ENCODE peak calls at places on chromosomes 16 and 17, in four cellular contexts. W, K, P and D are unnamed samples. For H3K4me1, the result is how much of the 10 kb centered on the place peaks cover.

GRCh38 chr17:80585880-80586279 is 41.2 kb downstream of the RPTOR start:
- DNase-seq in W (no peak), K (no peak), P (no peak), D (no peak)

GRCh38 chr16:2782583-2783351 is 4.6 kb downstream of the PRSS33 start:
- DNase-seq in W (peak), K (no peak), P (no peak), D (no peak)

GRCh38 chr17:57528084-57528451 is 217.0 kb downstream of the CCDC182 start:
- DNase-seq in W (no peak), K (peak), P (no peak), D (no peak)

GRCh38 chr16:2779978-2780898 is 3.2 kb upstream of the ELOB start:
- DNase-seq in W (peak), K (no peak), P (no peak), D (no peak)

GRCh38 chr16:27237229-27238015 is 31.1 kb downstream of the NSMCE1 start:
- DNase-seq in W (peak), K (peak), P (peak), D (no peak)

GRCh38 chr16:10929853-10930754 is 12.2 kb downstream of the DEXI start:
- DNase-seq in W (no peak), K (peak), P (no peak), D (no peak)

GRCh38 chr16:27193300-27193990 is 9.9 kb upstream of the KDM8 start:
- DNase-seq in W (no peak), K (no peak), P (no peak), D (no peak)

GRCh38 chr17:50257574-50258224 is 16.6 kb upstream of the TMEM92 start:
- DNase-seq in W (peak), K (no peak), P (no peak), D (no peak)

GRCh38 chr16:64253525-64253924 is 868.3 kb downstream of the CDH11 start:
- DNase-seq in W (no peak), K (no peak), P (no peak), D (no peak)

DNA sequence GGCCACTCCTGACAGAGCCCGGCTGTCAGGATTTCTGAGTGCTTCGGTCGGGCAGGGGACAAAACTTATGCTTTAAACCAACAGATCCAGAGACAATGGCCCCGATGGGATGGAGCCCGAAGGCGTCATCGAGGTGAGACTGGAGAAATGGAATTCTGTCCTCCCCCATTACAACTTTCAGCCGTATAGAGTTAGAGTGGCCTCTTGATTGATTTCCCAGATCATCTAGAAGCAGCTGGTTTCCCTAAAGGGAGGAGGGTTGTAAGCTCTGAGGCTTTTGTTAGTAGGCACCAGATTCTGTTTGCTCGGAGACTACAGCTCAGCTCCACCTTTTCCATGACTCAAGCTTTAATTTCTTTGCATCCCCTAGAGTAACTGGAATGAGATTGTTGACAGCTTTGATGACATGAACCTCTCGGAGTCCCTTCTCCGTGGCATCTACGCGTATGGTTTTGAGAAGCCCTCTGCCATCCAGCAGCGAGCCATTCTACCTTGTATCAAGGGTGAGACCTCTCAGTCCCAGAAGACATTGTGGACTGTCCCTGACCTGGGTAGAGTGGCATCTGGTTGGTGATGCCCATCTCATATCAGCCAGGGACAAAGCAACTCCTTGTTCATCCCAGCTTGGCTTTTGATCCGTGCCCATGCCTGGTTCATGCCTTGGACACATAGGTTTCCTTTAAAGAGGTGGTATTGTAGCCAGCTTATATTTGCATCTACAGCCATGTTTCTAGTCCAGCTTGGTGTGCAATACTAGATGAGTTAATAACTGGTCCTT is 5.1 kb upstream of the CD68 start:
- DNase-seq in W (no peak), K (no peak), P (no peak), D (no peak)
- H3K4me1 ChIP-seq in W (under half), K (under half), P (half or more), D (under half)

GRCh38 chr17:63365366-63366237 is 80.5 kb downstream of the CYB561 start:
- DNase-seq in W (no peak), K (no peak), P (no peak), D (no peak)
- TF ChIP-seq EP300 in W (no peak), K (no peak), P (no peak), D (no peak)

GRCh38 chr17:76141212-76142043 is at the start of gene FOXJ1:
- DNase-seq in W (peak), K (peak), P (peak), D (peak)

GRCh38 chr17:76142044-76143041 is 1.3 kb upstream of the FOXJ1 start:
- DNase-seq in W (peak), K (no peak), P (no peak), D (peak)

GRCh38 chr17:76139801-76140660 is 1.0 kb downstream of the FOXJ1 start:
- DNase-seq in W (no peak), K (peak), P (no peak), D (no peak)

GRCh38 chr17:76139261-76139752 is 1.7 kb downstream of the FOXJ1 start:
- DNase-seq in W (no peak), K (no peak), P (no peak), D (no peak)

GRCh38 chr17:76140661-76141211 is 309 bp downstream of the FOXJ1 start:
- DNase-seq in W (no peak), K (no peak), P (no peak), D (no peak)
- H3K4me1 ChIP-seq in W (under half), K (under half), P (under half), D (under half)

GRCh38 chr17:2819921-2820501 is 23.8 kb downstream of the RAP1GAP2 start:
- DNase-seq in W (no peak), K (no peak), P (no peak), D (no peak)

GRCh38 chr17:2814049-2814448 is 17.8 kb downstream of the RAP1GAP2 start:
- DNase-seq in W (no peak), K (no peak), P (no peak), D (no peak)

GRCh38 chr17:2816688-2817087 is 20.4 kb downstream of the RAP1GAP2 start:
- DNase-seq in W (no peak), K (no peak), P (no peak), D (no peak)

GRCh38 chr17:2815781-2816185 is 19.5 kb downstream of the RAP1GAP2 start:
- DNase-seq in W (no peak), K (no peak), P (peak), D (no peak)

DNA sequence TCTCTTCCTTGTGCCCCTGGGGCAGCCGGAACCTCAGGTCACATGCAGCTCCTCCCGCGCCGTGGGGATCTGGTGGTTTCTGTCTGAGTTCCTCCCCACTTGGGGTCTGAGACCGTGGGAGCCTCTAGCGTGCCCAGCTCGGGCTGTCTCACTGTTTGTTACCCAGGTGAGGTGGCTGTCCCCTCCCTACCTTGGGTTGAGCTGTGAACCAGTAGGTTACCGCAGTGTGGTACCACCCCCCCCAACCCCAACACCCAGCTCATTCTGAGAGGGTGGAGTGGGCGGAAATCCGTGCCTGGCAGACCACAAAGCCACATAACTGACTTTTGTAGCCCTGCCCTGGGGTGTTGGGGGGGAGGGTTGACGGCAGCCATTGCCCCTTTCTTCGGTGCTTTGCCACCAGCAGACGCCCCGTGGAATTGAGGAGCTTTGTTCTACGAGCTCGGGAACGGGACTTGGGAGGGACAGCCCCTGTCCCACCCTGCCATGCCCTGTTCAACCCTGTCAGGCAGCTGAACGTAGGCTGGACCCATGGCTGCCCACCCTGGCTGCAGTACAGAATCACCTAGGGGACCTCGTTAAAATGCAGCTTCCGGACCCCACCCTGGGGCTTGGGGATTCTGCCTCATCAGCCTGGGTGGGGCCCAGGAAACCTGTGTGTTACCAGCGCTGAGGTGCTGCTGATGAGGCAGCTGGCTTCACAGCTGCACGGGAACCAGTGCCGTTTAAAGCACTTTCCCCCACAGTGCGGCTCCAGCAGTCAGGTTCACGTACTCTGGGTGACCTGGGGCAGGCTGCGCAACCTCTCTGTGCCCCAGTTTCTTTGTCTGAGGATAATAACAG is 18.5 kb downstream of the RAP1GAP2 start:
- DNase-seq in W (no peak), K (peak), P (no peak), D (no peak)
- TF ChIP-seq EP300 in W (no peak), K (no peak), P (no peak), D (no peak)

GRCh38 chr17:7843536-7844291 is 9.7 kb downstream of the KDM6B start:
- DNase-seq in W (peak), K (peak), P (peak), D (peak)

GRCh38 chr17:7842950-7843535 is 9.0 kb downstream of the KDM6B start:
- DNase-seq in W (peak), K (peak), P (peak), D (peak)

GRCh38 chr17:7845359-7846062 is 9.4 kb upstream of the TMEM88 start:
- DNase-seq in W (peak), K (no peak), P (no peak), D (peak)

GRCh38 chr17:7846063-7846735 is 8.7 kb upstream of the TMEM88 start:
- DNase-seq in W (peak), K (no peak), P (no peak), D (no peak)

DNA sequence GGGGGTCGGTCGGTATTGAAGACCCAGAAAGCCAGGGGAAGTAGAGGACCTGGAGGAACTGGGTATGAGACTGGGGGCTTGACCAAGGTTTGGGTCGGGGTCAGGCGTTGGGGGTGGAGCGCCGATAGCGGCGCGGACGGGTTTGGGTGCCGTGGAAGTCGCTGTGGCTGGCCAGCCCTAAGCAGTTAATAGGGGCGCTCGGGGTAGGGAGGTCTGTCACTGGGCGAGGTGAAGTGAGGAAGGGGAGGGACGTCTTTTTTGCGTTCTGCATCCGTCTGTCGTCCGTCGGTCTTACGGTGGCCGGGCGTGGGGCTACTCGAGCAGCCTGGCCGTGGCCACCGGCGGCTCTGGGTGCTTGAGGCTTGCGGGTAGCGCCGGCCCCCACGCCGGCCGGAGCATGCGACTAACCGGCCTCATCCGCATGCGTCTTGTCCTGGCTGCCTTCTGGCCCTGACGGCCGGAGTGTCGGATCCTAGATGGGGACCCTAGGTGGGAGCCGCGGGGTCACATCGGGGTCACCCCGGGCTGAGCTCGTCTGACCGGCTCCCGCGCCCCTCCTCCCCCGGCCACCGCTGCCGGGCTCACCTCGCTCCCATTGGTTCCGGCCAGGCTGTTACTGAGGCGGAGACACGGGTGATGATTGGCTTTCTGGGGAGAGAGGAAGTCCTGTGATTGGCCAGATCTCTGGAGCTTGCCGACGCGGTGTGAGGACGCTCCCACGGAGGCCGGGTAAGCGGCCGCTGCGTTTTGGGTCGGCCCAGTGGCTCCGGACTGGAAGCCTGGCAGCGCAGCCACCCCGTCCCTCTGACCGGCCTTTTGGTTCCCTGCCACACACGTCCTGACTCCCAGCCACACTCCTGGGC is 10.3 kb upstream of the TMEM88 start:
- DNase-seq in W (peak), K (peak), P (peak), D (peak)
- H3K4me1 ChIP-seq in W (half or more), K (under half), P (half or more), D (under half)

GRCh38 chr17:40180694-40181093 is 3.4 kb downstream of the RAPGEFL1 start:
- DNase-seq in W (no peak), K (peak), P (peak), D (no peak)
- TF ChIP-seq EP300 in W (no peak), K (no peak), P (no peak), D (no peak)

DNA sequence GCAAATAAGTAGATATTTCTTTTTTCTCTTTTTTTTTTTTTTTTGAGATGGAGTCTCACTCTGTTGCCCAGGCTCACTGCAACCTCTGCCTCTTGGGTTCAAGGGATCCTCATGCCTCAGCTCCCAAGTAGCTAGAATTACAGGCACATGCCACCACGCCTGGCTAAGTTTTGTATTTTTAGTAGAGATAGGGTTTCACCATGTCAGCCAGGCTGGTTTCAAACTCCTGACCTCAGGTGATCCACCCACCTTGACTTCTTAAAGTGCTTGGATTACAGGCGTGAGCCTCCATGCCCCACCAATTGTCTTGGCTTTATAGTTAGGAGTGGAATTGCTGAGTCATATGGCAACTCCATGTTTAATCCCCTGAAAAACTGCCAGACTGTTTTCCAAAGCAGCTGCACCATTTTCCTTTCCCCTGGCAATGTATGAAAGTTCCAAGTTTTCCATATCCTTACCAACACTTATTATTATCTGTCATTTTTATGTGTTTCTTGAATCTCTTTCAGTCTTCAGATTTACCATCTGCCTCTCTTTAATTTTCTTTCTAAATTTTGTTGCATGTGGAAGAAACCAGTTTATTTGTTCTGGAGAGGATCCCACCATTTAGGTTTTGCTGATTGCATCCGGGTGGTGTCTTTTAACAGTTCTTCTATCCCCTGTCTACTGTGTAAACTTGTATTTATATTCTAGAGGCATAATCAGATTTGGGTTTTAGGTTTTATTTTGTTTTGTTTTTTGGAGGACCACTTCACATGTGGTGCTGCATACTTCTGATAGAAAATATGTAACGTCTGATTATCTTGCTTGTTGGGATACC is 9.9 kb upstream of the CES3 start:
- DNase-seq in W (no peak), K (no peak), P (no peak), D (no peak)
- H3K4me1 ChIP-seq in W (under half), K (under half), P (under half), D (under half)